ENCODE peak calls at places on chromosomes 4 and X, in five cellular contexts. X is stimulated activated CD8-positive, alpha-beta memory T cell treated with anti-CD3 and anti-CD28 coated beads, Interleukin-4, amount 100 ng/mL, for 24 hours; A is small intestine; G is H9; H is fibroblast of mammary gland. L is an unnamed sample.

GRCh38 chr4:26124753-26125236 is 196.0 kb upstream of the RBPJ start:
- DNase-seq in A (peak), X (no peak), G (no peak), H (peak), L (peak)

GRCh38 chr4:1644906-1645657 is 39.0 kb downstream of the FAM53A start:
- DNase-seq in X (no peak), A (no peak), H (peak), G (no peak), L (peak)

GRCh38 chrX:41025926-41026325 is 59.3 kb upstream of the USP9X start:
- DNase-seq in A (no peak), G (peak), H (peak), X (no peak), L (no peak)

GRCh38 chr4:83387922-83388676 is 53.5 kb upstream of the HPSE start:
- DNase-seq in G (no peak), A (no peak), H (peak), X (no peak), L (no peak)

GRCh38 chr4:35897808-35898207 is 346.5 kb downstream of the ARAP2 start:
- DNase-seq in H (no peak), A (no peak), X (no peak), G (no peak), L (no peak)

GRCh38 chr4:76554630-76555029 is 119.6 kb downstream of the SHROOM3 start:
- DNase-seq in X (no peak), G (no peak), H (no peak), A (no peak), L (no peak)

GRCh38 chr4:2829321-2829932 is 14.2 kb upstream of the ADD1 start:
- DNase-seq in H (no peak), G (no peak), A (no peak), X (no peak), L (no peak)

GRCh38 chr4:48343531-48343930 is 2.2 kb downstream of the SLAIN2 start:
- DNase-seq in H (peak), X (no peak), A (no peak), G (no peak), L (no peak)

GRCh38 chrX:102341867-102342266 is 94.9 kb downstream of the NXF2 start:
- DNase-seq in A (no peak), X (no peak), G (no peak), H (no peak), L (no peak)

GRCh38 chr4:20506827-20507226 is 193.4 kb upstream of the PACRGL start:
- DNase-seq in X (no peak), G (no peak), A (no peak), H (peak), L (peak)

GRCh38 chr4:76705497-76705896 is 192.4 kb downstream of the SOWAHB start:
- DNase-seq in G (no peak), H (no peak), A (no peak), X (no peak), L (no peak)

GRCh38 chr4:145719752-145720624 is 40.0 kb downstream of the C4orf51 start:
- DNase-seq in X (no peak), A (no peak), G (no peak), H (no peak), L (no peak)

GRCh38 chr4:152997771-152998487 is 61.8 kb downstream of the FHDC1 start:
- DNase-seq in G (no peak), H (no peak), X (no peak), A (peak), L (peak)

GRCh38 chr4:174222266-174222872 is 61.1 kb downstream of the FBXO8 start:
- DNase-seq in G (no peak), X (no peak), H (peak), A (peak), L (peak)

GRCh38 chr4:2768124-2768523 is 12.0 kb upstream of the TNIP2 start:
- DNase-seq in A (no peak), G (no peak), H (no peak), X (no peak), L (no peak)

GRCh38 chr4:148026022-148026421 is 294.1 kb downstream of the ARHGAP10 start:
- DNase-seq in X (no peak), H (peak), A (no peak), G (no peak), L (no peak)

GRCh38 chr4:145818001-145818400 is 120.6 kb downstream of the ZNF827 start:
- DNase-seq in G (no peak), X (no peak), A (no peak), H (no peak), L (no peak)

GRCh38 chr4:81724925-81725329 is 253.2 kb upstream of the RASGEF1B start:
- DNase-seq in X (peak), G (no peak), A (peak), H (peak), L (peak)

GRCh38 chrX:112638691-112639090 is 41.0 kb downstream of the LHFPL1 start:
- DNase-seq in G (no peak), H (no peak), A (no peak), X (no peak), L (no peak)

GRCh38 chr4:54082168-54082567 is 17.8 kb upstream of the CHIC2 start:
- DNase-seq in X (no peak), H (peak), G (no peak), A (peak), L (peak)

GRCh38 chr4:48660347-48660746 is 119.7 kb downstream of the FRYL start:
- DNase-seq in A (no peak), G (no peak), H (no peak), X (no peak), L (no peak)

GRCh38 chr4:21134994-21135393 is 434.7 kb downstream of the PACRGL start:
- DNase-seq in G (no peak), X (no peak), H (peak), A (peak), L (peak)

GRCh38 chrX:38675856-38676255 is 114.5 kb downstream of the TSPAN7 start:
- DNase-seq in H (no peak), G (no peak), A (no peak), X (no peak), L (no peak)

GRCh38 chrX:12142661-12143060 is 4.4 kb downstream of the FRMPD4 start:
- DNase-seq in G (no peak), H (no peak), X (no peak), A (no peak), L (no peak)

GRCh38 chr4:11416071-11416766 is 12.5 kb downstream of the HS3ST1 start:
- DNase-seq in A (no peak), G (no peak), H (no peak), X (no peak), L (no peak)

GRCh38 chr4:101355767-101356702 is 8.7 kb upstream of the PPP3CA start:
- DNase-seq in X (no peak), A (peak), G (no peak), H (peak), L (peak)

GRCh38 chrX:97895751-97896150 is 1012.0 kb downstream of the RPA4 start:
- DNase-seq in A (no peak), G (no peak), H (peak), X (no peak), L (no peak)

GRCh38 chr4:7358100-7358735 is 76.5 kb downstream of the PSAPL1 start:
- DNase-seq in A (no peak), X (no peak), G (no peak), H (peak), L (peak)

GRCh38 chr4:105741548-105741947 is 33.0 kb downstream of the GSTCD start:
- DNase-seq in G (no peak), X (no peak), A (no peak), H (peak), L (no peak)

GRCh38 chr4:13611283-13611842 is 16.2 kb downstream of the BOD1L1 start:
- DNase-seq in H (peak), X (no peak), G (no peak), A (no peak), L (no peak)

GRCh38 chrX:41621236-41621651 is 67.5 kb upstream of the GPR34 start:
- DNase-seq in H (no peak), X (no peak), G (peak), A (peak), L (no peak)

GRCh38 chr4:24226018-24226417 is 336.2 kb upstream of the PPARGC1A start:
- DNase-seq in G (no peak), X (no peak), H (peak), A (no peak), L (no peak)

GRCh38 chrX:150934453-150934852 is 36.0 kb upstream of the CD99L2 start:
- DNase-seq in H (peak), X (no peak), A (no peak), G (peak), L (peak)

GRCh38 chr4:83408958-83409357 is 46.7 kb downstream of the HELQ start:
- DNase-seq in X (no peak), H (no peak), G (no peak), A (no peak), L (no peak)

GRCh38 chrX:101337776-101338271 is 10.7 kb downstream of the TIMM8A start:
- DNase-seq in X (no peak), A (no peak), G (no peak), H (no peak), L (no peak)

GRCh38 chrX:13001961-13002671 is 27.2 kb downstream of the TMSB4X start:
- DNase-seq in H (peak), A (peak), G (no peak), X (no peak), L (peak)

GRCh38 chr4:60432911-60433310 is 767.2 kb upstream of the ADGRL3 start:
- DNase-seq in X (no peak), H (no peak), G (no peak), A (no peak), L (no peak)